ENCODE peak calls at places on chromosomes 16 and 17, in four cellular contexts. L is activated T-cell treated with anti-CD3 and anti-CD28 coated beads for 1 hour; Z is KG1; V is activated CD4-positive, alpha-beta T cell treated with anti-CD3 and anti-CD28 coated beads for 24 hours. M is an unnamed sample.

GRCh38 chr16:48053346-48053745 is 102.4 kb downstream of the ABCC12 start:
- DNase-seq in L (no peak), Z (no peak), V (no peak), M (no peak)

GRCh38 chr17:7562208-7562605 is 488 bp downstream of the SENP3 start:
- DNase-seq in L (no peak), Z (no peak), V (no peak), M (no peak)

GRCh38 chr16:20865420-20866126 is 34.6 kb downstream of the DCUN1D3 start:
- DNase-seq in L (no peak), Z (no peak), V (no peak), M (no peak)

GRCh38 chr17:2214047-2214717 is 89.4 kb downstream of the SMG6 start:
- DNase-seq in L (no peak), Z (no peak), V (no peak), M (no peak)

GRCh38 chr16:4016648-4017047 is 99.6 kb downstream of the ADCY9 start:
- DNase-seq in L (no peak), Z (no peak), V (no peak), M (no peak)

GRCh38 chr17:28811594-28812135 is 30.9 kb downstream of the FAM222B start:
- DNase-seq in L (no peak), Z (no peak), V (no peak), M (peak; percentile 13)

GRCh38 chr16:49661465-49662187 is 194.3 kb downstream of the ZNF423 start:
- DNase-seq in L (no peak), Z (no peak), V (no peak), M (no peak)

GRCh38 chr17:66233023-66233753 is 4.0 kb upstream of the APOH start:
- DNase-seq in L (no peak), Z (no peak), V (no peak), M (no peak)

GRCh38 chr16:53785044-53785443 is 81.1 kb downstream of the FTO start:
- DNase-seq in L (no peak), Z (no peak), V (no peak), M (no peak)

GRCh38 chr17:17179371-17179827 is 26.7 kb downstream of the PLD6 start:
- DNase-seq in L (no peak), Z (no peak), V (no peak), M (no peak)

GRCh38 chr17:76684756-76685155 is 26.0 kb downstream of the MXRA7 start:
- DNase-seq in L (no peak), Z (no peak), V (no peak), M (no peak)

GRCh38 chr17:56602292-56603130 is 9.0 kb downstream of the NOG start:
- DNase-seq in L (peak; percentile 25), Z (no peak), V (no peak), M (no peak)

GRCh38 chr16:69253796-69254426 is 57.2 kb upstream of the VPS4A start:
- DNase-seq in L (no peak), Z (no peak), V (no peak), M (no peak)

GRCh38 chr16:54923055-54923473 is 7.6 kb upstream of the IRX5 start:
- DNase-seq in L (no peak), Z (no peak), V (no peak), M (no peak)

GRCh38 chr16:83578146-83578545 is 229.6 kb upstream of the HSBP1 start:
- DNase-seq in L (no peak), Z (no peak), V (no peak), M (no peak)

GRCh38 chr17:17877548-17878358 is 41.0 kb upstream of the SREBF1 start:
- DNase-seq in L (no peak), Z (no peak), V (no peak), M (no peak)

GRCh38 chr17:61619493-61619892 is 28.5 kb upstream of the NACA2 start:
- DNase-seq in L (no peak), Z (no peak), V (no peak), M (no peak)

GRCh38 chr17:82882715-82883446 is 43.1 kb upstream of the ZNF750 start:
- DNase-seq in L (peak; percentile 66), Z (no peak), V (peak; percentile 49), M (no peak)

GRCh38 chr17:68613739-68614298 is 12.7 kb upstream of the FAM20A start:
- DNase-seq in L (no peak), Z (peak; percentile 22), V (peak; percentile 10), M (peak; percentile 70)

GRCh38 chr17:28643979-28644781 is 778 bp downstream of the BLTP2 start:
- DNase-seq in L (peak; percentile 10), Z (peak; percentile 22), V (no peak), M (peak; percentile 41)

M was measured in endothelial cell.